ENCODE peak calls at places on chromosomes 2 and 18, in eight cellular contexts. One of them, this sample, is unnamed.

GRCh38 chr2:172821370-172822338 is 86.0 kb downstream of the RAPGEF4 start:
- DNase-seq in HCEC 1CT: no peak
- DNase-seq in activated naive CD4-positive, alpha-beta T cell treated with anti-CD3 and anti-CD28 coated beads, Interleukin-2, amount 10 ng/mL, durations not matched to agents 7 days and 5 days: no peak
- DNase-seq in Right ventricle myocardium superior: no peak
- DNase-seq in cardiac septum: no peak
- DNase-seq in left ventricle myocardium inferior: no peak
- DNase-seq in globus pallidus: no peak
- DNase-seq in fibroblast of pulmonary artery: peak; percentile 46
- DNase-seq in this sample: no peak

GRCh38 chr2:2812117-2812516 is 481.0 kb upstream of the MYT1L start:
- DNase-seq in left ventricle myocardium inferior: no peak
- DNase-seq in globus pallidus: no peak
- DNase-seq in HCEC 1CT: no peak
- DNase-seq in fibroblast of pulmonary artery: no peak
- DNase-seq in activated naive CD4-positive, alpha-beta T cell treated with anti-CD3 and anti-CD28 coated beads, Interleukin-2, amount 10 ng/mL, durations not matched to agents 7 days and 5 days: no peak
- DNase-seq in Right ventricle myocardium superior: no peak
- DNase-seq in cardiac septum: no peak
- DNase-seq in this sample: no peak

GRCh38 chr2:109166811-109167210 is 37.8 kb downstream of the SH3RF3 start:
- DNase-seq in fibroblast of pulmonary artery: peak; percentile 90
- DNase-seq in Right ventricle myocardium superior: no peak
- DNase-seq in activated naive CD4-positive, alpha-beta T cell treated with anti-CD3 and anti-CD28 coated beads, Interleukin-2, amount 10 ng/mL, durations not matched to agents 7 days and 5 days: no peak
- DNase-seq in HCEC 1CT: no peak
- DNase-seq in cardiac septum: no peak
- DNase-seq in globus pallidus: no peak
- DNase-seq in left ventricle myocardium inferior: no peak
- DNase-seq in this sample: no peak

GRCh38 chr2:231554748-231555545 is 24.7 kb upstream of the NMUR1 start:
- DNase-seq in activated naive CD4-positive, alpha-beta T cell treated with anti-CD3 and anti-CD28 coated beads, Interleukin-2, amount 10 ng/mL, durations not matched to agents 7 days and 5 days: no peak
- DNase-seq in fibroblast of pulmonary artery: peak; percentile 89
- DNase-seq in left ventricle myocardium inferior: peak; percentile 77
- DNase-seq in globus pallidus: no peak
- DNase-seq in cardiac septum: peak; percentile 90
- DNase-seq in Right ventricle myocardium superior: peak; percentile 86
- DNase-seq in HCEC 1CT: peak; percentile 31
- DNase-seq in this sample: peak; percentile 82

GRCh38 chr2:102806250-102806837 is 44.5 kb downstream of the TMEM182 start:
- DNase-seq in cardiac septum: no peak
- DNase-seq in activated naive CD4-positive, alpha-beta T cell treated with anti-CD3 and anti-CD28 coated beads, Interleukin-2, amount 10 ng/mL, durations not matched to agents 7 days and 5 days: peak; percentile 63
- DNase-seq in Right ventricle myocardium superior: peak; percentile 75
- DNase-seq in globus pallidus: peak; percentile 57
- DNase-seq in fibroblast of pulmonary artery: peak; percentile 79
- DNase-seq in HCEC 1CT: peak; percentile 59
- DNase-seq in left ventricle myocardium inferior: peak; percentile 66
- DNase-seq in this sample: no peak

GRCh38 chr2:240137596-240138274 is 1.6 kb upstream of the COPS9 start:
- DNase-seq in Right ventricle myocardium superior: peak; percentile 34
- DNase-seq in HCEC 1CT: no peak
- DNase-seq in fibroblast of pulmonary artery: no peak
- DNase-seq in activated naive CD4-positive, alpha-beta T cell treated with anti-CD3 and anti-CD28 coated beads, Interleukin-2, amount 10 ng/mL, durations not matched to agents 7 days and 5 days: no peak
- DNase-seq in left ventricle myocardium inferior: no peak
- DNase-seq in cardiac septum: peak; percentile 50
- DNase-seq in globus pallidus: no peak
- DNase-seq in this sample: peak; percentile 51

GRCh38 chr2:219252900-219253752 is at the start of gene TUBA4B:
- DNase-seq in globus pallidus: no peak
- DNase-seq in cardiac septum: peak; percentile 82
- DNase-seq in left ventricle myocardium inferior: no peak
- DNase-seq in Right ventricle myocardium superior: peak; percentile 56
- DNase-seq in HCEC 1CT: peak; percentile 37
- DNase-seq in activated naive CD4-positive, alpha-beta T cell treated with anti-CD3 and anti-CD28 coated beads, Interleukin-2, amount 10 ng/mL, durations not matched to agents 7 days and 5 days: peak; percentile 74
- DNase-seq in fibroblast of pulmonary artery: peak; percentile 24
- DNase-seq in this sample: peak; percentile 80

GRCh38 chr2:89833116-89833779 is 1141.8 kb downstream of the RPIA start:
- DNase-seq in fibroblast of pulmonary artery: peak; percentile 29
- DNase-seq in HCEC 1CT: no peak
- DNase-seq in Right ventricle myocardium superior: no peak
- DNase-seq in activated naive CD4-positive, alpha-beta T cell treated with anti-CD3 and anti-CD28 coated beads, Interleukin-2, amount 10 ng/mL, durations not matched to agents 7 days and 5 days: no peak
- DNase-seq in left ventricle myocardium inferior: no peak
- DNase-seq in cardiac septum: no peak
- DNase-seq in globus pallidus: no peak
- DNase-seq in this sample: no peak

GRCh38 chr2:112688086-112688880 is 32.5 kb upstream of the NT5DC4 start:
- DNase-seq in globus pallidus: no peak
- DNase-seq in activated naive CD4-positive, alpha-beta T cell treated with anti-CD3 and anti-CD28 coated beads, Interleukin-2, amount 10 ng/mL, durations not matched to agents 7 days and 5 days: no peak
- DNase-seq in fibroblast of pulmonary artery: no peak
- DNase-seq in Right ventricle myocardium superior: no peak
- DNase-seq in left ventricle myocardium inferior: no peak
- DNase-seq in HCEC 1CT: peak; percentile 48
- DNase-seq in cardiac septum: no peak
- DNase-seq in this sample: no peak

GRCh38 chr2:152322222-152322621 is 12.8 kb upstream of the FMNL2 start:
- DNase-seq in cardiac septum: no peak
- DNase-seq in Right ventricle myocardium superior: no peak
- DNase-seq in globus pallidus: no peak
- DNase-seq in left ventricle myocardium inferior: no peak
- DNase-seq in HCEC 1CT: no peak
- DNase-seq in activated naive CD4-positive, alpha-beta T cell treated with anti-CD3 and anti-CD28 coated beads, Interleukin-2, amount 10 ng/mL, durations not matched to agents 7 days and 5 days: no peak
- DNase-seq in fibroblast of pulmonary artery: no peak
- DNase-seq in this sample: no peak

GRCh38 chr2:55862269-55862668 is 61.3 kb downstream of the EFEMP1 start:
- DNase-seq in left ventricle myocardium inferior: no peak
- DNase-seq in globus pallidus: no peak
- DNase-seq in HCEC 1CT: peak; percentile 91
- DNase-seq in cardiac septum: no peak
- DNase-seq in Right ventricle myocardium superior: peak; percentile 41
- DNase-seq in activated naive CD4-positive, alpha-beta T cell treated with anti-CD3 and anti-CD28 coated beads, Interleukin-2, amount 10 ng/mL, durations not matched to agents 7 days and 5 days: no peak
- DNase-seq in fibroblast of pulmonary artery: peak; percentile 100
- DNase-seq in this sample: no peak

GRCh38 chr2:24262571-24262970 is 87.7 kb downstream of the FAM228A start:
- DNase-seq in fibroblast of pulmonary artery: no peak
- DNase-seq in left ventricle myocardium inferior: no peak
- DNase-seq in activated naive CD4-positive, alpha-beta T cell treated with anti-CD3 and anti-CD28 coated beads, Interleukin-2, amount 10 ng/mL, durations not matched to agents 7 days and 5 days: no peak
- DNase-seq in Right ventricle myocardium superior: no peak
- DNase-seq in globus pallidus: no peak
- DNase-seq in HCEC 1CT: no peak
- DNase-seq in cardiac septum: no peak
- DNase-seq in this sample: no peak

GRCh38 chr18:58045265-58046086 is 1.4 kb downstream of the NEDD4L start:
- DNase-seq in cardiac septum: no peak
- DNase-seq in left ventricle myocardium inferior: no peak
- DNase-seq in Right ventricle myocardium superior: peak; percentile 44
- DNase-seq in activated naive CD4-positive, alpha-beta T cell treated with anti-CD3 and anti-CD28 coated beads, Interleukin-2, amount 10 ng/mL, durations not matched to agents 7 days and 5 days: peak; percentile 52
- DNase-seq in fibroblast of pulmonary artery: peak; percentile 28
- DNase-seq in globus pallidus: no peak
- DNase-seq in HCEC 1CT: peak; percentile 24
- DNase-seq in this sample: peak; percentile 90

GRCh38 chr18:24063121-24063731 is 48.7 kb downstream of the TTC39C start:
- DNase-seq in fibroblast of pulmonary artery: peak; percentile 16
- DNase-seq in globus pallidus: no peak
- DNase-seq in left ventricle myocardium inferior: no peak
- DNase-seq in cardiac septum: no peak
- DNase-seq in Right ventricle myocardium superior: no peak
- DNase-seq in activated naive CD4-positive, alpha-beta T cell treated with anti-CD3 and anti-CD28 coated beads, Interleukin-2, amount 10 ng/mL, durations not matched to agents 7 days and 5 days: no peak
- DNase-seq in HCEC 1CT: peak; percentile 64
- DNase-seq in this sample: no peak

GRCh38 chr2:184154438-184154837 is 443.9 kb upstream of the ZNF804A start:
- DNase-seq in left ventricle myocardium inferior: no peak
- DNase-seq in HCEC 1CT: peak; percentile 80
- DNase-seq in Right ventricle myocardium superior: no peak
- DNase-seq in fibroblast of pulmonary artery: no peak
- DNase-seq in activated naive CD4-positive, alpha-beta T cell treated with anti-CD3 and anti-CD28 coated beads, Interleukin-2, amount 10 ng/mL, durations not matched to agents 7 days and 5 days: no peak
- DNase-seq in cardiac septum: no peak
- DNase-seq in globus pallidus: no peak
- DNase-seq in this sample: no peak

GRCh38 chr2:80050246-80050645 is 254.3 kb downstream of the LRRTM1 start:
- DNase-seq in left ventricle myocardium inferior: no peak
- DNase-seq in fibroblast of pulmonary artery: no peak
- DNase-seq in HCEC 1CT: no peak
- DNase-seq in activated naive CD4-positive, alpha-beta T cell treated with anti-CD3 and anti-CD28 coated beads, Interleukin-2, amount 10 ng/mL, durations not matched to agents 7 days and 5 days: no peak
- DNase-seq in Right ventricle myocardium superior: no peak
- DNase-seq in globus pallidus: no peak
- DNase-seq in cardiac septum: no peak
- DNase-seq in this sample: no peak

GRCh38 chr2:28271914-28272240 is 120.8 kb upstream of the FOSL2 start:
- DNase-seq in fibroblast of pulmonary artery: no peak
- DNase-seq in HCEC 1CT: no peak
- DNase-seq in left ventricle myocardium inferior: no peak
- DNase-seq in globus pallidus: no peak
- DNase-seq in activated naive CD4-positive, alpha-beta T cell treated with anti-CD3 and anti-CD28 coated beads, Interleukin-2, amount 10 ng/mL, durations not matched to agents 7 days and 5 days: no peak
- DNase-seq in Right ventricle myocardium superior: no peak
- DNase-seq in cardiac septum: no peak
- DNase-seq in this sample: no peak

GRCh38 chr18:48138660-48139426 is 208.4 kb upstream of the SMAD2 start:
- DNase-seq in fibroblast of pulmonary artery: no peak
- DNase-seq in HCEC 1CT: no peak
- DNase-seq in Right ventricle myocardium superior: no peak
- DNase-seq in cardiac septum: peak; percentile 43
- DNase-seq in globus pallidus: no peak
- DNase-seq in activated naive CD4-positive, alpha-beta T cell treated with anti-CD3 and anti-CD28 coated beads, Interleukin-2, amount 10 ng/mL, durations not matched to agents 7 days and 5 days: no peak
- DNase-seq in left ventricle myocardium inferior: no peak
- DNase-seq in this sample: no peak